ENCODE peak calls at places on chromosome 15, in ten cellular contexts. T is SK-N-SH; I is stomach; D is PC-9; B is dorsolateral prefrontal cortex; Q is spleen; V is neural progenitor cell; K is fibroblast of pulmonary artery; N is WERI-Rb-1; Z is CD8-positive, alpha-beta T cell. J is an unnamed sample.

GRCh38 chr15:75801859-75802593 is 41.2 kb upstream of the UBE2Q2 start:
- DNase-seq in K (peak), Z (peak), B (peak), V (peak), T (peak), N (peak), I (peak), D (peak), Q (peak), J (peak)

GRCh38 chr15:40320931-40321371 is 2.5 kb upstream of the INAFM2 start:
- DNase-seq in N (peak), T (peak), K (peak), Q (peak), I (peak), Z (no peak), B (no peak), D (no peak), V (peak), J (no peak)

GRCh38 chr15:77599899-77600298 is 32.8 kb downstream of the LINGO1 start:
- DNase-seq in Z (no peak), V (peak), B (peak), T (peak), Q (no peak), I (no peak), N (peak), D (no peak), K (peak), J (no peak)

GRCh38 chr15:66565731-66566130 is at the start of gene LCTL:
- DNase-seq in V (peak), D (no peak), I (no peak), N (no peak), Z (no peak), T (no peak), K (peak), B (peak), Q (peak), J (no peak)

GRCh38 chr15:47870956-47871625 is 153.8 kb downstream of the SEMA6D start:
- DNase-seq in Q (no peak), V (no peak), K (peak), N (no peak), T (no peak), D (no peak), B (no peak), I (no peak), Z (no peak), J (peak)

GRCh38 chr15:75230524-75231371 is 27.4 kb upstream of the GOLGA6C start:
- DNase-seq in K (no peak), Q (peak), I (no peak), V (peak), D (no peak), B (peak), N (no peak), T (no peak), Z (no peak), J (no peak)

GRCh38 chr15:70474682-70475438 is 288.5 kb downstream of the UACA start:
- DNase-seq in D (peak), I (peak), V (no peak), Z (no peak), T (no peak), K (peak), Q (no peak), B (peak), N (no peak), J (no peak)

GRCh38 chr15:63367390-63367789 is 14.3 kb downstream of the CA12 start:
- DNase-seq in B (no peak), Q (no peak), K (no peak), I (no peak), N (no peak), V (no peak), Z (no peak), T (no peak), D (no peak), J (no peak)

GRCh38 chr15:57217716-57218598 is 158.3 kb upstream of the CGNL1 start:
- DNase-seq in I (no peak), Q (no peak), K (no peak), Z (no peak), B (no peak), T (no peak), N (no peak), V (peak), D (no peak), J (no peak)

GRCh38 chr15:45719490-45719889 is 84.7 kb downstream of the SQOR start:
- DNase-seq in V (no peak), N (peak), I (no peak), Q (no peak), B (no peak), Z (no peak), T (no peak), K (peak), D (no peak), J (no peak)

GRCh38 chr15:75640483-75641175 is 605 bp upstream of the IMP3 start:
- DNase-seq in B (no peak), V (peak), Z (peak), K (peak), N (peak), I (no peak), Q (peak), T (peak), D (peak), J (no peak)

GRCh38 chr15:72318408-72318942 is 1.5 kb downstream of the CELF6 start:
- DNase-seq in D (no peak), K (no peak), Z (no peak), T (no peak), B (no peak), V (no peak), N (peak), Q (no peak), I (no peak), J (no peak)

GRCh38 chr15:57696146-57696545 is 10.4 kb upstream of the POLR2M start:
- DNase-seq in K (no peak), B (no peak), Q (no peak), I (no peak), N (no peak), Z (no peak), D (no peak), V (no peak), T (no peak), J (no peak)

GRCh38 chr15:74642724-74643367 is 27.2 kb downstream of the CLK3 start:
- DNase-seq in I (peak), N (no peak), B (no peak), V (no peak), T (no peak), K (peak), D (no peak), Z (no peak), Q (no peak), J (no peak)

GRCh38 chr15:35626984-35627383 is 81.0 kb upstream of the DPH6 start:
- DNase-seq in Q (no peak), Z (no peak), N (no peak), K (no peak), T (no peak), B (no peak), I (no peak), D (no peak), V (no peak), J (no peak)

GRCh38 chr15:27059610-27060202 is 88.7 kb downstream of the GABRG3 start:
- DNase-seq in Z (no peak), K (peak), B (no peak), N (peak), I (no peak), V (peak), D (peak), T (peak), Q (no peak), J (peak)

GRCh38 chr15:39874890-39875549 is 45.0 kb downstream of the GPR176 start:
- DNase-seq in N (peak), T (peak), B (no peak), V (peak), K (peak), Z (no peak), Q (no peak), I (peak), D (peak), J (no peak)

GRCh38 chr15:27017168-27017809 is 46.3 kb downstream of the GABRG3 start:
- DNase-seq in Q (no peak), B (no peak), I (peak), Z (no peak), D (peak), V (peak), T (peak), N (peak), K (peak), J (peak)

GRCh38 chr15:42146551-42147430 is 9.6 kb downstream of the PLA2G4F start:
- DNase-seq in Q (no peak), I (peak), B (peak), V (no peak), Z (no peak), T (no peak), D (no peak), N (no peak), K (no peak), J (no peak)

GRCh38 chr15:80796424-80796823 is 17.3 kb downstream of the CEMIP start:
- DNase-seq in T (no peak), V (no peak), K (no peak), N (no peak), I (no peak), Q (no peak), D (no peak), B (no peak), Z (no peak), J (no peak)

GRCh38 chr15:98796685-98797084 is 148.3 kb downstream of the IGF1R start:
- DNase-seq in Z (no peak), I (peak), B (no peak), V (no peak), D (no peak), N (no peak), Q (no peak), K (no peak), T (no peak), J (no peak)

GRCh38 chr15:90877996-90878395 is 6.3 kb upstream of the FES start:
- DNase-seq in V (no peak), D (no peak), Q (peak), K (no peak), I (no peak), T (no peak), Z (no peak), B (no peak), N (no peak), J (no peak)

GRCh38 chr15:55197362-55197705 is 593 bp upstream of the RSL24D1 start:
- DNase-seq in T (no peak), B (no peak), I (no peak), Q (no peak), V (no peak), Z (no peak), N (no peak), K (no peak), D (no peak), J (no peak)

GRCh38 chr15:51190424-51191068 is 95.8 kb upstream of the TNFAIP8L3 start:
- DNase-seq in Z (no peak), I (no peak), N (no peak), D (no peak), B (no peak), Q (peak), T (no peak), V (no peak), K (no peak), J (no peak)

GRCh38 chr15:77753238-77753873 is 120.6 kb upstream of the LINGO1 start:
- DNase-seq in T (no peak), B (no peak), I (no peak), K (peak), Z (no peak), D (peak), V (peak), Q (no peak), N (no peak), J (no peak)

GRCh38 chr15:23564798-23565394 is 578 bp upstream of the MKRN3 start:
- DNase-seq in N (peak), Z (no peak), Q (no peak), V (peak), B (no peak), T (peak), I (no peak), K (peak), D (no peak), J (no peak)

GRCh38 chr15:75107905-75108838 is 84.8 kb downstream of the PPCDC start:
- DNase-seq in B (no peak), I (peak), N (no peak), D (peak), V (no peak), Z (peak), K (peak), Q (peak), T (no peak), J (peak)

GRCh38 chr15:63718590-63719035 is 115.1 kb downstream of the HERC1 start:
- DNase-seq in V (no peak), Q (no peak), I (no peak), D (no peak), N (no peak), T (no peak), B (no peak), K (peak), Z (no peak), J (peak)

GRCh38 chr15:100115711-100116090 is 226.1 kb downstream of the ADAMTS17 start:
- DNase-seq in T (no peak), Z (no peak), D (peak), V (no peak), B (no peak), N (no peak), Q (peak), I (no peak), K (peak), J (no peak)

GRCh38 chr15:100113351-100114075 is 228.3 kb downstream of the ADAMTS17 start:
- DNase-seq in I (no peak), B (no peak), D (no peak), V (no peak), K (no peak), N (no peak), Q (peak), T (no peak), Z (no peak), J (no peak)

GRCh38 chr15:100114100-100114499 is 227.7 kb downstream of the ADAMTS17 start:
- DNase-seq in Z (no peak), K (peak), T (no peak), D (peak), V (peak), B (no peak), Q (peak), I (no peak), N (no peak), J (no peak)

GRCh38 chr15:100115066-100115710 is 226.6 kb downstream of the ADAMTS17 start:
- DNase-seq in Z (no peak), Q (peak), N (no peak), T (no peak), V (peak), D (no peak), K (no peak), I (no peak), B (no peak), J (no peak)

GRCh38 chr15:100114526-100114925 is 227.2 kb downstream of the ADAMTS17 start:
- DNase-seq in Z (no peak), I (no peak), T (no peak), K (peak), N (no peak), D (peak), Q (peak), B (no peak), V (peak), J (no peak)
- H3K4me3 ChIP-seq in Z (no peak), I (peak), T (no peak), K (peak), N (no peak), D (no peak), Q (no peak), B (peak), V (no peak), J (no peak)

GRCh38 chr15:43370975-43371974 is at the start of the genes TUBGCP4 and ZSCAN29:
- DNase-seq in Z (peak), I (peak), B (peak), K (peak), D (peak), Q (peak), N (peak), V (peak), T (peak), J (peak)
- TF ChIP-seq CTCF in Z (no peak), I (peak), B (peak), K (peak), D (peak), Q (peak), N (peak), V (peak), T (peak), J (peak)

GRCh38 chr15:67822537-67823370 is 2.6 kb upstream of the SKOR1 start:
- DNase-seq in K (no peak), T (peak), B (no peak), Z (no peak), I (no peak), D (no peak), N (no peak), Q (peak), V (no peak), J (no peak)

GRCh38 chr15:67824900-67825879 is at the start of gene SKOR1:
- DNase-seq in B (no peak), D (no peak), K (peak), Q (peak), N (no peak), I (no peak), Z (no peak), V (peak), T (peak), J (no peak)

GRCh38 chr15:67824157-67824899 is 981 bp upstream of the SKOR1 start:
- DNase-seq in Z (no peak), T (peak), Q (peak), D (no peak), N (no peak), B (no peak), K (no peak), V (no peak), I (no peak), J (no peak)

GRCh38 chr15:67821784-67822451 is 3.4 kb upstream of the SKOR1 start:
- DNase-seq in Q (peak), I (no peak), T (peak), V (peak), Z (no peak), D (no peak), N (no peak), K (no peak), B (no peak), J (no peak)

GRCh38 chr15:67823371-67824156 is 1.7 kb upstream of the SKOR1 start:
- DNase-seq in Q (peak), I (no peak), Z (no peak), V (peak), D (no peak), N (no peak), K (no peak), T (peak), B (no peak), J (no peak)
- H3K4me3 ChIP-seq in Q (peak), I (no peak), Z (no peak), V (peak), D (no peak), N (peak), K (no peak), T (peak), B (peak), J (no peak)

GRCh38 chr15:25134546-25134945 is 179.8 kb downstream of the SNRPN start:
- DNase-seq in D (no peak), N (no peak), V (peak), B (no peak), K (peak), I (no peak), T (peak), Z (no peak), Q (no peak), J (no peak)
- TF ChIP-seq CTCF in D (no peak), N (peak), V (peak), B (no peak), K (peak), I (no peak), T (peak), Z (no peak), Q (no peak), J (peak)

GRCh38 chr15:61169904-61170695 is 59.0 kb downstream of the RORA start:
- DNase-seq in K (no peak), V (peak), Q (no peak), T (no peak), I (no peak), Z (no peak), N (peak), B (no peak), D (no peak), J (no peak)
- H3K4me3 ChIP-seq in K (no peak), V (no peak), Q (no peak), T (no peak), I (no peak), Z (no peak), N (peak), B (no peak), D (no peak), J (no peak)

J was measured in HFF-Myc.